ENCODE peak calls at places on chromosome 1, in four cellular contexts. B is K562, J is A549, R is H54. W is an unnamed sample.

GRCh38 chr1:37423810-37424209 is 50.6 kb upstream of the ZC3H12A start:
- DNase-seq in B (peak), R (peak), J (no peak), W (no peak)

GRCh38 chr1:206127336-206127735 is 10.1 kb upstream of the AVPR1B start:
- DNase-seq in R (no peak), J (no peak), B (no peak), W (no peak)

GRCh38 chr1:88984553-88984945 is 7.9 kb downstream of the KYAT3 start:
- DNase-seq in R (no peak), J (no peak), B (no peak), W (no peak)

GRCh38 chr1:5720045-5720444 is 272.2 kb downstream of the NPHP4 start:
- DNase-seq in J (no peak), R (no peak), B (no peak), W (no peak)

GRCh38 chr1:86825294-86825693 is 88.6 kb downstream of the SELENOF start:
- DNase-seq in J (no peak), R (no peak), B (no peak), W (no peak)

GRCh38 chr1:172287207-172287606 is 133.3 kb upstream of the C1orf105 start:
- DNase-seq in R (no peak), B (no peak), J (no peak), W (no peak)

GRCh38 chr1:247825362-247825761 is 1.4 kb upstream of the OR14A16 start:
- DNase-seq in J (no peak), R (no peak), B (no peak), W (no peak)

GRCh38 chr1:171366099-171366498 is 52.1 kb downstream of the FMO4 start:
- DNase-seq in B (no peak), J (no peak), R (no peak), W (no peak)

GRCh38 chr1:224087358-224087757 is 26.6 kb upstream of the FBXO28 start:
- DNase-seq in B (no peak), J (no peak), R (no peak), W (no peak)

GRCh38 chr1:166840309-166841302 is 1.3 kb downstream of the POGK start:
- DNase-seq in J (no peak), B (peak), R (no peak), W (peak)

GRCh38 chr1:36807262-36807661 is 227.1 kb downstream of the GRIK3 start:
- DNase-seq in J (no peak), R (no peak), B (no peak), W (no peak)

GRCh38 chr1:18015719-18016118 is 91.9 kb upstream of the IGSF21 start:
- DNase-seq in J (no peak), B (no peak), R (no peak), W (no peak)

GRCh38 chr1:29592731-29593130 is 356.4 kb downstream of the PTPRU start:
- DNase-seq in R (no peak), B (no peak), J (no peak), W (no peak)

GRCh38 chr1:43144228-43144627 is 27.9 kb downstream of the EBNA1BP2 start:
- DNase-seq in B (no peak), R (no peak), J (peak), W (no peak)

GRCh38 chr1:58839147-58839795 is 55.4 kb upstream of the JUN start:
- DNase-seq in J (no peak), B (no peak), R (no peak), W (no peak)

GRCh38 chr1:248823517-248824001 is 2.2 kb downstream of the SH3BP5L start:
- DNase-seq in J (no peak), B (no peak), R (no peak), W (no peak)

GRCh38 chr1:154151311-154151710 is 3.6 kb downstream of the NUP210L start:
- DNase-seq in R (no peak), B (no peak), J (no peak), W (no peak)

GRCh38 chr1:67463298-67463960 is 33.2 kb upstream of the SERBP1 start:
- DNase-seq in B (no peak), R (no peak), J (no peak), W (no peak)

GRCh38 chr1:205042911-205043806 is at the start of gene CNTN2:
- DNase-seq in R (no peak), J (no peak), B (no peak), W (no peak)

GRCh38 chr1:38207275-38207674 is 160.7 kb upstream of the POU3F1 start:
- DNase-seq in J (no peak), R (no peak), B (no peak), W (no peak)

GRCh38 chr1:63665824-63666223 is 72.6 kb downstream of the PGM1 start:
- DNase-seq in R (no peak), J (no peak), B (no peak), W (no peak)

GRCh38 chr1:82538876-82539275 is 738.1 kb downstream of the ADGRL2 start:
- DNase-seq in J (no peak), R (no peak), B (no peak), W (no peak)

GRCh38 chr1:23282967-23283366 is 61.1 kb downstream of the HNRNPR start:
- DNase-seq in J (peak), R (no peak), B (no peak), W (no peak)

GRCh38 chr1:209400351-209401220 is 182.9 kb upstream of the CAMK1G start:
- DNase-seq in J (no peak), B (no peak), R (no peak), W (no peak)

GRCh38 chr1:226424228-226425003 is 16.5 kb upstream of the PARP1 start:
- DNase-seq in J (peak), R (no peak), B (peak), W (peak)

GRCh38 chr1:202264300-202265075 is 70.9 kb downstream of the LGR6 start:
- DNase-seq in B (no peak), J (no peak), R (no peak), W (no peak)

GRCh38 chr1:60031116-60031515 is 42.5 kb downstream of the C1orf87 start:
- DNase-seq in B (no peak), J (no peak), R (no peak), W (no peak)

GRCh38 chr1:10507111-10507879 is 32.5 kb downstream of the PEX14 start:
- DNase-seq in R (peak), B (peak), J (peak), W (peak)

GRCh38 chr1:94669213-94669612 is 127.7 kb upstream of the F3 start:
- DNase-seq in J (no peak), R (no peak), B (no peak), W (peak)

GRCh38 chr1:1089731-1090423 is 15.8 kb upstream of the RNF223 start:
- DNase-seq in R (no peak), B (no peak), J (no peak), W (no peak)

GRCh38 chr1:1088801-1089680 is 14.9 kb upstream of the RNF223 start:
- DNase-seq in B (no peak), J (no peak), R (no peak), W (no peak)

GRCh38 chr1:1091344-1092148 is 17.4 kb upstream of the RNF223 start:
- DNase-seq in B (peak), J (no peak), R (no peak), W (peak)

GRCh38 chr1:1092149-1092855 is 18.2 kb upstream of the RNF223 start:
- DNase-seq in R (no peak), B (no peak), J (no peak), W (no peak)

DNA sequence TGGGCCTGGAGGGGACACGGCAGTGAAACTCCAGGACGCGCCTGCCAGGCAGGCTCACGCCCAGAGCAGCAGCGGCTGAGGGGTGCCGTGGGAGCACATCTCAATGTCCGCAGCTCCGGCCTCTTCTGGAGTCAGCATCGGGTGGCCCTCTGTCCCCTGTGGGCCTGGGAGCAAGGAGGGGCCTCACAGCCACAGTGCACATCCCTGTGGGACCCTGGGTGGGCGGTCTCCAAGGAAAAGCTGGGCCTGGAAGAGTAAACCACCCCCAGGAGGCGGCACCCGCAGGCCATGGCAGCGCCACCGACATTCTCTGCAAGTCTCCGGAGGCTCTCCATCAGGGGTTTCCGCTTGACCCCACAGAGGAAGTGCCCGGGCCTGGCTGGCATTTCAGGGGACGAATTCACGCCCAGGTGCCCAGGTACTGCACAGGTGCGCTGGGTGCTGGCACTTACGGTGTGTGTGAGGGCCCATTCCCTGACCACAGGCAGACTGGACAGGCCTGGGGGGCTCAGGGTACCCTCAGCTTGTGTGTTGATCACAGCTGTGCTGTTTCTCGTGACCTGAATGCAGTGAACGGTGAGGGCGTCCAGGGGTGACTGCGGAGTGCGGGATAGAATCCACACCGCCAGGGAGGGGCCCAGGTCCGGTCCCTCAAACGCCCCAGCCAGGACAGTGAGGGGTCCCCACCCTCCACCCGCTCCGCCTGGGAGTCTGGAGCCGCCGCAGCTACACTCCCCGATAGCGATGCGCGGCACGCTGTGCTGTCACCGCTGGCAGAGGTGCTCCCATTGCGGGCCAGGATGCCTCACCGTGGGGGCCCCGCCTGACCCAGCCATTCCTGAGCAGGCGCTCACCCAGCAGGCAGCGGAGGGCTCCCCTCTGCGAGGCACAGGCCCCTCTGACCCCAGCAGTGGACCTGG is 16.6 kb upstream of the RNF223 start:
- DNase-seq in J (no peak), R (no peak), B (no peak), W (no peak)
- TF ChIP-seq POLR2A in J (no peak), R (no peak), B (no peak), W (no peak)

GRCh38 chr1:181128592-181129497 is 40.3 kb downstream of the IER5 start:
- DNase-seq in B (peak), R (no peak), J (no peak), W (no peak)
- TF ChIP-seq POLR2A in B (no peak), R (no peak), J (no peak), W (no peak)

GRCh38 chr1:109584766-109585165 is 34.6 kb downstream of the GNAT2 start:
- DNase-seq in B (no peak), R (no peak), J (no peak), W (no peak)

GRCh38 chr1:109589679-109590078 is 29.7 kb downstream of the GNAT2 start:
- DNase-seq in R (no peak), B (no peak), J (no peak), W (no peak)

GRCh38 chr1:109586055-109586454 is 33.4 kb downstream of the GNAT2 start:
- DNase-seq in J (no peak), R (no peak), B (no peak), W (no peak)

GRCh38 chr1:109589177-109589576 is 30.2 kb downstream of the GNAT2 start:
- DNase-seq in B (no peak), R (no peak), J (no peak), W (peak)
- TF ChIP-seq POLR2A in B (no peak), R (no peak), J (no peak), W (no peak)

GRCh38 chr1:35079003-35079930 is at the start of gene ZMYM1:
- DNase-seq in R (peak), J (peak), B (peak), W (peak)
- TF ChIP-seq POLR2A in R (peak), J (peak), B (peak), W (peak)

DNA sequence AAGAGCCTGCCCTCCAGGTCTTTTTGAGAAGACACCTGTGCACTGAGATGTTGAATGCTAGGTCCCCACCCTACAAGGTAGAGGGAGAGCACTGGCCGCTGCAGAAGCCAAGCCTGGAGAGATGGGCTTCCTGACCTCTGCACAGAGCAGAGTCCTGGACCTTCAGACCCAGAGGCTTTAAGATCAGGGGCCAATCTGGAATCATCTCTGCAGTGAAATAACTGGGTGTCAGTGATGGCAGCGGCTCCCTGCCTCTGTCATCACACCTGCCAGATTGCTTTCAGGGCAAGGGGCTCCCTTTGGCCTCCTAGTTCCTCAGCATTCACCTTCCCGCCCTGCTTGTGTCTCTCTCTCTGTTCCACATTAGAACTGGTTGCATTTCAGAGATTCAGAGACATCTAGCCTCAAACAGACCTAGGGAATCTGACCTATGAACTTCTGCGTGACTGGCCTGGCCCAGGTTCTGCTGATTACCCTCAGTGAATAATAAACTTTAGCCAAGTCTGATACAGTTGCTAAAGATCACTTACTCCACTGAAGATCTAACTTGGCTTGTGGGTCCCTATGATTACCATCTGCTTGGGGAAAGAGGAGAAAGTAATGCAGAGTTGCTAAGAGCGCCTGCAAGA is 87.8 kb downstream of the ATP1A1 start:
- DNase-seq in B (no peak), J (no peak), R (no peak), W (no peak)
- TF ChIP-seq POLR2A in B (no peak), J (no peak), R (no peak), W (no peak)

DNA sequence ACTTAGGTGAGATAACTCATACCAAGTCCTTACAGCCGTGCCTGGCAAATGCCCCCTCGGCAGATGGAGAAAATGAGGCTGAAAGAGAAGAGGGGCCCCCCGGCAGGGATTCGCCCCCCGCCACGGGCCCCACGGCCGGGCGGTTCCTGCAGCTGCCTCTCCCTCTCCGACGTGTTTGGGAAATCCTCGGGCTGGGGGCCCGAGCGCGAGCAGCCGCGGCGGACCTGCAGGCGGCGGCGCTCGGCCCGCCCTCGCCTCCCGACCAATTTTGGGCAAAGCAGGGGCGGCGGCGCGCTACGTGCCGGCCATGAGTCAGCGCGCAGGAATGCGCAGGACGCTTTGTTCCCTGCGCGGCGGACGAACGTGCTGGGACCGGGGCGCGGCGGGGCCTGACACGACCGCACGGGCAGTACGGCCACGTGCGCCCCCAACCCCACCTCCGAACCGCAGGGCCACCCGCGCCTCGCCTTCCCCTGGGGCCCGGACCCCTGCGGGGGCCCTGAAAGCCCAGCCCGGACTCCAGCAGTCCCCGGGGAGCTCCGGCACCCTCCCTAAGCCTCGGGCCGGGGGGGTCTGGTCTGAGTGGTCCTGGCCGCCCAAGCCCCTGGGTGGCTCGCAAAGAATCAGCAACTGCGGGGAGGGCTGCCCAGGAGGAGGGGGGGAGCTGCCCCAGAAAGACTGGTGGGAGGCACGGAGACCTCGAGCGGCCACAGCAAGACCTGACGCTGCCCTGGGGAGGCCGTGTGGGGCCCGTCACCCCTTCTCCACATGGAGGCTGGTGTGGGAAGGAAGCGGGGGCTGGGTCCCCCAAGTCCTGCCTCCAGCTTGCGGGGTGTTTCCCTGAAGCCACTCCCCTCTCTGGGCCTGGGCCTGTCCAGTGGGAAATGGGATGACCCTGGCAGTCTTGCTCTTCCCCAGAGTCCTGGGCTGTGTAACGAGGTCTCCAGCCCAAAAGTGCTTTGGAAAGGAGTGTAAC is 11.9 kb upstream of the EDN2 start:
- DNase-seq in J (peak), R (peak), B (peak), W (peak)
- TF ChIP-seq POLR2A in J (no peak), R (peak), B (peak), W (no peak)

W was measured in erythroblast.